ENCODE peak calls at places on chromosomes 5 and 9, in six cellular contexts. C is smooth muscle cell of the brain vasculature, O is AG20443, H is heart left ventricle, U is Calu3, G is H7. R is an unnamed sample.

GRCh38 chr5:17679597-17680187 is 45.4 kb downstream of the TAF11L14 start:
- DNase-seq in C (no peak), O (no peak), H (no peak), U (no peak), G (no peak), R (no peak)

GRCh38 chr5:172336666-172337310 is 53.2 kb upstream of the UBTD2 start:
- DNase-seq in C (no peak), O (no peak), H (no peak), U (no peak), G (no peak), R (no peak)

GRCh38 chr9:113737414-113738271 is 138.5 kb upstream of the ZNF618 start:
- DNase-seq in C (peak; percentile 35), O (peak; percentile 69), H (no peak), U (peak; percentile 69), G (peak; percentile 49), R (peak; percentile 39)

GRCh38 chr9:96214639-96215038 is 87.3 kb downstream of the HSD17B3 start:
- DNase-seq in C (no peak), O (no peak), H (no peak), U (no peak), G (no peak), R (no peak)

GRCh38 chr5:72235725-72236124 is 84.3 kb downstream of the MRPS27 start:
- DNase-seq in C (no peak), O (no peak), H (no peak), U (no peak), G (no peak), R (no peak)

GRCh38 chr9:88747768-88748167 is 212.8 kb downstream of the NXNL2 start:
- DNase-seq in C (no peak), O (peak; percentile 85), H (peak; percentile 52), U (no peak), G (peak; percentile 48), R (peak; percentile 34)

GRCh38 chr5:147170603-147171002 is 64.2 kb upstream of the STK32A start:
- DNase-seq in C (no peak), O (no peak), H (no peak), U (peak; percentile 65), G (no peak), R (no peak)

GRCh38 chr9:132946624-132947295 is 2.3 kb upstream of the TSC1 start:
- DNase-seq in C (no peak), O (peak; percentile 70), H (no peak), U (no peak), G (peak; percentile 64), R (peak; percentile 30)

GRCh38 chr5:67248703-67249589 is 52.3 kb upstream of the CD180 start:
- DNase-seq in C (no peak), O (no peak), H (no peak), U (no peak), G (no peak), R (no peak)

GRCh38 chr5:73312146-73312871 is 136.3 kb downstream of the FOXD1 start:
- DNase-seq in C (peak; percentile 81), O (peak; percentile 66), H (no peak), U (no peak), G (peak; percentile 52), R (no peak)

GRCh38 chr9:125284855-125285254 is 23.2 kb downstream of the GAPVD1 start:
- DNase-seq in C (no peak), O (no peak), H (no peak), U (no peak), G (no peak), R (no peak)

GRCh38 chr5:17113174-17113941 is 104.1 kb upstream of the BASP1 start:
- DNase-seq in C (peak; percentile 83), O (peak; percentile 77), H (no peak), U (peak; percentile 49), G (no peak), R (peak; percentile 98)

GRCh38 chr9:69932901-69933300 is 110.7 kb upstream of the MAMDC2 start:
- DNase-seq in C (no peak), O (no peak), H (no peak), U (peak; percentile 17), G (no peak), R (no peak)

GRCh38 chr9:6793203-6793602 is 35.4 kb downstream of the KDM4C start:
- DNase-seq in C (no peak), O (no peak), H (no peak), U (no peak), G (no peak), R (no peak)

GRCh38 chr5:110094559-110094958 is 404.8 kb downstream of the MAN2A1 start:
- DNase-seq in C (no peak), O (no peak), H (no peak), U (no peak), G (no peak), R (no peak)

GRCh38 chr5:96821260-96821916 is 13.6 kb upstream of the ERAP1 start:
- DNase-seq in C (no peak), O (no peak), H (no peak), U (no peak), G (no peak), R (no peak)

GRCh38 chr5:134175874-134176522 is 752 bp downstream of the SKP1 start:
- DNase-seq in C (no peak), O (peak; percentile 56), H (peak; percentile 40), U (no peak), G (no peak), R (peak; percentile 21)

GRCh38 chr9:14741369-14741768 is 18.8 kb upstream of the CER1 start:
- DNase-seq in C (no peak), O (no peak), H (no peak), U (no peak), G (no peak), R (no peak)

GRCh38 chr9:114621975-114622609 is 11.0 kb downstream of the TMEM268 start:
- DNase-seq in C (no peak), O (peak; percentile 81), H (no peak), U (no peak), G (no peak), R (peak; percentile 14)

GRCh38 chr9:135347461-135347860 is 132.1 kb upstream of the PPP1R26 start:
- DNase-seq in C (no peak), O (no peak), H (no peak), U (no peak), G (no peak), R (no peak)

GRCh38 chr9:14433841-14434511 is 120.0 kb upstream of the NFIB start:
- DNase-seq in C (no peak), O (peak; percentile 37), H (no peak), U (no peak), G (no peak), R (peak; percentile 39)

GRCh38 chr9:87842878-87843585 is 39.6 kb upstream of the SPATA31E1 start:
- DNase-seq in C (no peak), O (no peak), H (no peak), U (no peak), G (no peak), R (no peak)

GRCh38 chr5:125065114-125065513 is 318.7 kb upstream of the ZNF608 start:
- DNase-seq in C (no peak), O (no peak), H (no peak), U (no peak), G (no peak), R (no peak)

GRCh38 chr5:151770383-151771258 is 1.1 kb upstream of the G3BP1 start:
- DNase-seq in C (peak; percentile 72), O (peak; percentile 79), H (peak; percentile 85), U (peak; percentile 64), G (peak; percentile 85), R (no peak)

GRCh38 chr5:96876292-96876850 is at the start of gene ERAP2:
- DNase-seq in C (peak; percentile 37), O (peak; percentile 50), H (no peak), U (peak; percentile 22), G (no peak), R (peak; percentile 64)

GRCh38 chr9:75891277-75892167 is 1.0 kb downstream of the PCSK5 start:
- DNase-seq in C (no peak), O (peak; percentile 23), H (peak; percentile 38), U (no peak), G (peak; percentile 66), R (no peak)

GRCh38 chr9:82209797-82210470 is 221.4 kb downstream of the SPATA31D1 start:
- DNase-seq in C (no peak), O (no peak), H (no peak), U (no peak), G (no peak), R (no peak)

GRCh38 chr5:180803181-180804128 is 849 bp upstream of the MGAT1 start:
- DNase-seq in C (no peak), O (peak; percentile 34), H (peak; percentile 86), U (no peak), G (peak; percentile 87), R (no peak)

GRCh38 chr9:84554069-84554659 is 115.4 kb upstream of the NTRK2 start:
- DNase-seq in C (no peak), O (no peak), H (no peak), U (no peak), G (no peak), R (no peak)